ENCODE peak calls at places on chromosomes 1 and 21, in seven cellular contexts. M is H1, J is lung, T is heart right ventricle, W is AG09309, G is ovary, C is uterus. P is an unnamed sample.

GRCh38 chr1:41255978-41256377 is 13.9 kb upstream of the SCMH1 start:
- DNase-seq in T (no peak), G (no peak), M (no peak), J (no peak), W (no peak), C (no peak), P (no peak)

GRCh38 chr1:112937070-112937469 is 18.9 kb downstream of the SLC16A1 start:
- DNase-seq in W (no peak), C (no peak), J (no peak), M (no peak), T (no peak), G (no peak), P (no peak)

GRCh38 chr1:112133487-112133886 is 144.0 kb upstream of the KCND3 start:
- DNase-seq in C (no peak), T (no peak), M (no peak), W (no peak), J (no peak), G (no peak), P (no peak)

GRCh38 chr1:1200876-1201810 is 5.2 kb downstream of the TNFRSF18 start:
- DNase-seq in W (no peak), G (peak; percentile 67), C (peak; percentile 75), J (no peak), M (peak; percentile 76), T (peak; percentile 56), P (no peak)

GRCh38 chr1:214808845-214809460 is 206.0 kb downstream of the CENPF start:
- DNase-seq in J (no peak), C (no peak), G (no peak), W (no peak), M (no peak), T (no peak), P (no peak)

GRCh38 chr1:165424454-165425283 is 20.3 kb downstream of the RXRG start:
- DNase-seq in G (peak; percentile 51), J (no peak), M (no peak), W (no peak), T (peak; percentile 37), C (peak; percentile 25), P (no peak)

GRCh38 chr1:109370712-109371270 is 26.9 kb downstream of the SORT1 start:
- DNase-seq in W (peak; percentile 68), J (no peak), C (no peak), G (no peak), T (no peak), M (no peak), P (no peak)

GRCh38 chr1:160163612-160164011 is 12.2 kb downstream of the ATP1A4 start:
- DNase-seq in G (no peak), M (no peak), W (no peak), C (no peak), T (no peak), J (no peak), P (no peak)

GRCh38 chr21:25837545-25838263 is 102.9 kb downstream of the GABPA start:
- DNase-seq in J (no peak), G (no peak), T (no peak), W (no peak), M (no peak), C (no peak), P (no peak)

GRCh38 chr21:45069711-45070110 is 4.7 kb upstream of the ADARB1 start:
- DNase-seq in C (no peak), T (no peak), J (no peak), M (no peak), W (no peak), G (no peak), P (no peak)

GRCh38 chr1:99685516-99686180 is 39.7 kb downstream of the PALMD start:
- DNase-seq in J (peak; percentile 76), C (peak; percentile 52), W (peak; percentile 88), M (peak; percentile 68), G (peak; percentile 77), T (peak; percentile 68), P (peak; percentile 64)

GRCh38 chr1:234918216-234918841 is 210.3 kb downstream of the TOMM20 start:
- DNase-seq in T (peak; percentile 54), C (no peak), G (peak; percentile 31), J (no peak), W (no peak), M (no peak), P (peak; percentile 97)

GRCh38 chr1:247110627-247111258 is 6.6 kb upstream of the ZNF669 start:
- DNase-seq in J (no peak), W (no peak), C (no peak), T (no peak), M (no peak), G (no peak), P (no peak)

GRCh38 chr1:224589006-224589405 is 27.1 kb upstream of the CNIH3 start:
- DNase-seq in W (no peak), T (no peak), M (no peak), C (no peak), J (no peak), G (no peak), P (no peak)

GRCh38 chr1:119702384-119702783 is 9.3 kb upstream of the PHGDH start:
- DNase-seq in T (no peak), C (no peak), M (no peak), W (peak; percentile 23), J (no peak), G (no peak), P (no peak)

GRCh38 chr1:210464519-210465039 is 135.9 kb downstream of the HHAT start:
- DNase-seq in W (no peak), J (peak; percentile 75), C (peak; percentile 24), T (no peak), M (no peak), G (no peak), P (peak; percentile 39)

GRCh38 chr1:81606656-81607055 is 194.1 kb upstream of the ADGRL2 start:
- DNase-seq in M (no peak), G (no peak), J (no peak), C (no peak), W (no peak), T (no peak), P (no peak)

DNA sequence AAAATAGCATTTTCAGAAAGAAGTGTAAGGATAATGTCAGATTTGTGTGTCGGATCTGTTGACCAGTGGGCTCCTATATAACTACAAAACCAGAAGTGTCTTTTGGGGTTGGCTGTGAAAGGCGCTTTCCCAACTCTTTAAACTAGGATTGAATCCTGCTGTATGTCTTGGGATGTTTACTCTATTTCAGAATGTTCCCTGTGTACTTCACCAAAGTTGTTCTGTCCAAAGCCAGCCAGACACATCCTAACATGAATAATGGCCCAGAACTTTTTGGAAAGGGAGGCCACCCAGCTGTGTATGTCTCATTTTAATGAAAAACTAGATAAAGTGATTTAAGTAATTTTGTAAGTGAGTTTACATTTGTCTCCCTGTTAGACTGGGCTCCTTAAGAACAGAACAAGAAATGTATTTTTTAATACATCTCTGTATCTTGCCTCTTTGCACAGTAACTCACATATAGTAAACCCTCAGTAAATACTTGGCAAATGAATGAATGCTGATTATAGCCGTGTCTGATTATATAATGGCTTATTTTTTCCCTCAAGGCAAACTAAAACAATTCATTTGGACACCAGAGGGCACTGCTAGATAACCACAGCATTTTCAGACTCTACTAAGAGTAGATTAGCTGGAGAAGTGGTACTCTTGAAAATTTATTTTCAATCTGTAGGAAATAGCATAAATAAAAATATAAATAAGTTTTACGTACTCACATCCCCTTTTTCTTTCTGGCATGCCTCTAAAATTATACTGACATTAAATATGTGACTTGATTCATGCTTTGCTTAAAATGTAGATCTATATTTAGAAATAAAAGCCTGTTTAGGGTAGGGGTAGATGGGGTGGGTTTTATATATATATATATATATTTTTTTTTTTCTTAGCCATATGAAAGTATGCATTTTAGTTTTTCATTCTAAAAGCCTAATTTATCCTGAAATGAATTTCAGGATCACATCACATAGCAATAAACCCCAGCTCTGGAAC is 23.8 kb downstream of the TSEN15 start:
- DNase-seq in C (peak; percentile 28), G (no peak), W (peak; percentile 41), J (no peak), T (no peak), M (no peak), P (peak; percentile 59)
- TF ChIP-seq CTCF in C (peak; percentile 73), G (peak; percentile 87), W (peak; percentile 62), J (peak; percentile 62), T (peak; percentile 91), M (no peak), P (peak; percentile 75)

DNA sequence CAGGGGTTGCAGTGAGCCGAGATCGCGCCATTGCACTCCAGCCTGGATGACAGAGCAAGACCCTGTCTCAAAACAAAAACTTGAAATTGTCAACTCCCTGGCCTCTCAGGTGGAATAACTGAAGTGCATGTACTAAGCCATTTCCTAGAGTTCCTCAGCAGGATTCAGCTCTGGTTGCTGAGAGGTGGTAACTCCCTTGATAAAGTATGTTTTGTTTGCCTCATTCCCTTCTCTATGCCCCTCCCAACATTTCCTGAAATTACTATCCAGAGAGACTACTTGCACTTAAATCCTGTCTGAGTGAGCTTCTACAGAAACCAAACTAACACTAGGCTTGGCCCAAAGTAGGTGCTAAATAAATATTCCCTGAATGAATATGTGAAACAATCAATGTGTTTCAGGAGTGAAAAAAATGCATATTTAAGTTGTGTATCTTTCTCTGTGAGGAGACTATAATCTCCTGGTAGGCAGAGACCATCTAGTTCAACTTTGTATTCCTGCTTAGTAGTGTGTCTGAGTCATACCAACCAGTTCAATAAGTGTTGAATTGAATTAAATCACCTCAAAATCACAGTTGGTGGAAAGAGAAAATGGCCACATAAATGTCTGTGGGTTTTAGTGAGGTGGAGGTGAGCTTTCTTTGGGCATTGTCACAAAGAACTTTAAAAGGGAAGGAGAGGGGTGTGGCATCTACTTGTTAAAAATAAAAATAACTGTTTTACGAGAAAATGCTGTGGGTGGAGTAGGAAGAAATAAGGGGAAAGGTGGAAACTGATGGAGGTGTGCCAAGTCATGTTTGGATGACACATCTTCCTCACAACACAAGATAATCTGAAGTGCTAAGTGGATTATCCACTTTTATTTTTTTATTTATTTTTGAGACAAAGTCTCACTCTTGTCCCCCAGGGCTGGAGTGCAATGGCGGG is 12.6 kb downstream of the RIMKLA start:
- DNase-seq in T (no peak), C (no peak), G (no peak), J (no peak), M (no peak), W (no peak), P (peak; percentile 56)
- H3K4me3 ChIP-seq in T (no peak overlapping the region), C (no peak overlapping the region), G (no peak overlapping the region), J (no peak overlapping the region), M (no peak overlapping the region), W (no peak overlapping the region), P (no peak overlapping the region)

GRCh38 chr21:31683029-31683428 is 23.5 kb downstream of the SOD1 start:
- DNase-seq in J (no peak), T (no peak), W (no peak), M (no peak), G (no peak), C (no peak), P (no peak)
- TF ChIP-seq CTCF in J (no peak), T (no peak), W (peak; percentile 2), M (no peak), G (no peak), C (no peak), P (no peak)

GRCh38 chr1:244447552-244447951 is 4.2 kb downstream of the ADSS2 start:
- DNase-seq in J (no peak), W (no peak), M (no peak), G (no peak), T (no peak), C (no peak), P (no peak)

GRCh38 chr1:244450597-244451538 is 841 bp downstream of the ADSS2 start:
- DNase-seq in W (no peak), J (peak; percentile 68), T (peak; percentile 62), C (peak; percentile 74), M (no peak), G (peak; percentile 79), P (no peak)

GRCh38 chr1:244447024-244447423 is 4.7 kb downstream of the ADSS2 start:
- DNase-seq in W (no peak), T (no peak), G (no peak), M (no peak), C (no peak), J (no peak), P (no peak)

GRCh38 chr1:244449936-244450508 is 1.7 kb downstream of the ADSS2 start:
- DNase-seq in G (no peak), C (no peak), J (no peak), W (no peak), M (no peak), T (no peak), P (no peak)

GRCh38 chr1:244448279-244449036 is 3.3 kb downstream of the ADSS2 start:
- DNase-seq in M (no peak), T (no peak), C (no peak), G (no peak), W (no peak), J (no peak), P (no peak)
- H3K4me3 ChIP-seq in M (no peak overlapping the region), T (no peak overlapping the region), C (no peak overlapping the region), G (no peak overlapping the region), W (no peak overlapping the region), J (no peak overlapping the region), P (no peak overlapping the region)

P was measured in LNCaP clone FGC.